ENCODE peak calls at places on chromosomes 7 and 10, in ten cellular contexts. B is ascending aorta, L is left lung, J is thoracic aorta, Z is colonic mucosa, V is Karpas-422, O is endothelial cell of umbilical vein, M is gastrocnemius medialis, X is cardiac muscle cell, W is body of pancreas. Y is an unnamed sample. For H3K4me1, the result is how much of the 10 kb centered on the place peaks cover.

GRCh38 chr7:1159933-1160664 is at the start of gene ZFAND2A:
- DNase-seq in B (peak), L (peak), J (peak), Z (peak), V (peak), O (peak), M (peak), X (peak), W (peak), Y (peak)

GRCh38 chr10:14588084-14588937 is 186.4 kb downstream of the FAM107B start:
- DNase-seq in B (peak), L (no peak), J (no peak), Z (no peak), V (no peak), O (peak), M (no peak), X (peak), W (no peak), Y (peak)

GRCh38 chr7:142583424-142583823 is 165.8 kb upstream of the PRSS1 start:
- DNase-seq in B (no peak), L (no peak), J (no peak), Z (no peak), V (no peak), O (peak), M (peak), X (peak), W (peak), Y (no peak)

GRCh38 chr10:68142761-68143160 is 33.5 kb downstream of the MYPN start:
- DNase-seq in B (no peak), L (no peak), J (no peak), Z (no peak), V (peak), O (peak), M (no peak), X (no peak), W (no peak), Y (no peak)

GRCh38 chr10:124842721-124843120 is 41.1 kb downstream of the ABRAXAS2 start:
- DNase-seq in B (no peak), L (no peak), J (no peak), Z (no peak), V (no peak), O (no peak), M (no peak), X (no peak), W (no peak), Y (no peak)

GRCh38 chr10:50627896-50628295 is 4.1 kb upstream of the SGMS1 start:
- DNase-seq in B (no peak), L (no peak), J (no peak), Z (no peak), V (no peak), O (no peak), M (no peak), X (no peak), W (no peak), Y (no peak)

GRCh38 chr10:29736325-29737208 is 101.8 kb upstream of the SVIL start:
- DNase-seq in B (no peak), L (peak), J (no peak), Z (peak), V (no peak), O (peak), M (peak), X (peak), W (peak), Y (peak)

GRCh38 chr7:49852619-49853462 is 79.4 kb downstream of the VWC2 start:
- DNase-seq in B (no peak), L (no peak), J (no peak), Z (peak), V (peak), O (no peak), M (no peak), X (peak), W (peak), Y (peak)

GRCh38 chr10:6165221-6165725 is 37.5 kb upstream of the PFKFB3 start:
- DNase-seq in B (no peak), L (no peak), J (no peak), Z (no peak), V (no peak), O (no peak), M (no peak), X (no peak), W (no peak), Y (no peak)

GRCh38 chr10:6161913-6162312 is 40.8 kb upstream of the PFKFB3 start:
- DNase-seq in B (no peak), L (no peak), J (no peak), Z (no peak), V (no peak), O (no peak), M (no peak), X (no peak), W (no peak), Y (no peak)

GRCh38 chr10:6164271-6165095 is 38.2 kb upstream of the PFKFB3 start:
- DNase-seq in B (no peak), L (no peak), J (no peak), Z (no peak), V (peak), O (peak), M (no peak), X (peak), W (no peak), Y (peak)

GRCh38 chr10:6162589-6163356 is 40.0 kb upstream of the PFKFB3 start:
- DNase-seq in B (no peak), L (no peak), J (no peak), Z (peak), V (no peak), O (no peak), M (no peak), X (peak), W (peak), Y (peak)

GRCh38 chr10:6163364-6164270 is 39.1 kb upstream of the PFKFB3 start:
- DNase-seq in B (peak), L (peak), J (no peak), Z (peak), V (peak), O (peak), M (peak), X (peak), W (peak), Y (peak)
- H3K4me1 ChIP-seq in B (under half), L (under half), J (under half), Z (under half), V (under half), O (under half), M (half or more), X (under half), W (under half), Y (under half)

GRCh38 chr10:70769121-70769520 is 16.1 kb downstream of the TBATA start:
- DNase-seq in B (no peak), L (no peak), J (no peak), Z (no peak), V (no peak), O (no peak), M (no peak), X (no peak), W (no peak), Y (no peak)
- H3K4me1 ChIP-seq in B (under half), L (under half), J (under half), Z (under half), V (under half), O (under half), M (under half), X (under half), W (under half), Y (under half)

DNA sequence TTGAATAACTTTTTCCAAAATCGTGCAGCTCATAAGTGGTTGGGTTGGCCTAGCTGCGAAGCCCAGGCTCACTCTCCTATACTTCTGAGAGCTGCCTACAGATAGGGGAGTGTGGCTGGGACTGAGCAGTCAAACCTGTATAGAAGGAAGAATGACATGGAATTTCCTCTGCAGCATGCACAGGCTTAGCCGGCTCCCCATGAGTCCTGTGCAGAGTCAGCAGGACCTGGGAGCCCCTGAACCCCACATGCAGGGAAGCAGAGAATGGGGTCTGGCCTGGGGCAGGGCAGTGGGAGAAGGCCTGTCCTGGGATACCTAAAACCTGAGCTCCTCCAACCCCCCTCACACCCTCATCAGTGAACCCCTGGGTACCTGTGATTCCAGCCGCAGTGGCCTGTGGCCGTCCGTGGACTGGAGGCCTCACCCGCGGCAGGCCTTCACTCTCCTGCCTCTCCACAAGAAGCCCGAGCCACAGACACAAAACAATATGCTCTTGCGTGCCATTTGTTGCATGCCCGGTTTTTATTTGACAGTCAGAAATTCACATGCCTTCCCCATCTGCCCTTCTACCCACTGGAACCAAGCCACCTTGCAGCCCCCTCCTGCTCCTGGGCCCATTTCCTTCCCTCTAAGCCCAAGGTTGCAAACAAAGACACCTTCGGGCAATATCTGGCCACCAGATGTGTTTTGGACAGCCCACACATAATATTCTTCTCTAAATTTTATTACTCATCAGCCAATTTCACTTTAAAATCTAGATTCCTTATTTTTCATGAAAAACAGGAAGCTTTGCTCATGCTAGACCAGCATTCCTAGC is 18.0 kb upstream of the C10orf105 start:
- DNase-seq in B (no peak), L (no peak), J (no peak), Z (peak), V (no peak), O (no peak), M (no peak), X (no peak), W (no peak), Y (no peak)
- H3K4me1 ChIP-seq in B (under half), L (under half), J (under half), Z (under half), V (under half), O (under half), M (under half), X (under half), W (under half), Y (under half)

GRCh38 chr7:117385340-117386124 is 41.8 kb downstream of the ASZ1 start:
- DNase-seq in B (no peak), L (no peak), J (no peak), Z (no peak), V (peak), O (peak), M (no peak), X (peak), W (no peak), Y (no peak)

GRCh38 chr7:117381357-117381756 is 45.9 kb downstream of the ASZ1 start:
- DNase-seq in B (no peak), L (no peak), J (no peak), Z (no peak), V (no peak), O (no peak), M (no peak), X (no peak), W (no peak), Y (no peak)

GRCh38 chr7:117384693-117385092 is 42.6 kb downstream of the ASZ1 start:
- DNase-seq in B (no peak), L (no peak), J (no peak), Z (no peak), V (no peak), O (no peak), M (no peak), X (peak), W (no peak), Y (no peak)

GRCh38 chr7:117386125-117386709 is 41.1 kb downstream of the ASZ1 start:
- DNase-seq in B (no peak), L (no peak), J (no peak), Z (no peak), V (no peak), O (no peak), M (no peak), X (peak), W (no peak), Y (no peak)

DNA sequence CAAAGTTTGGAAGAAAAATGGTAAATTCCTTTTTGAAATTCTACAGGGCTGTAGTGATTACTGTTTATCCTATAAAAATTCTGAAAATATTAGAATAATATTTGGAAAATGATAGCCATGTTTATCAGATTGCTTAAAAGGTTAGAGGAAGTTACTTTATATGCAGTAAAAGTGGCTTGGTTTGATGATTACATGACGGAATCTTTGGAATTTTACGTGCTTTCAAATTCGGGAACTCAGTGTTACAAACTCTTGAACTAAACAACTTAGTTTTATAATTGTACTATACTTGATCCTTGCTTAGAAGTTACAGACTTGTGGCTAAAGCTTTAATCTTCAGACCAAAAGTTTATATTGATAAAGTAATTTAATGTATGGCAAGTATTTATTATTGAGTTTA is 43.5 kb downstream of the ASZ1 start:
- DNase-seq in B (no peak), L (no peak), J (no peak), Z (no peak), V (no peak), O (no peak), M (no peak), X (no peak), W (no peak), Y (no peak)
- H3K4me1 ChIP-seq in B (under half), L (under half), J (under half), Z (under half), V (under half), O (under half), M (under half), X (under half), W (under half), Y (under half)

GRCh38 chr10:27743736-27744477 is 1.7 kb downstream of the MKX start:
- DNase-seq in B (no peak), L (peak), J (no peak), Z (peak), V (no peak), O (no peak), M (no peak), X (peak), W (no peak), Y (no peak)
- H3K4me1 ChIP-seq in B (under half), L (under half), J (under half), Z (under half), V (under half), O (under half), M (under half), X (under half), W (half or more), Y (under half)

GRCh38 chr10:511101-511848 is 178.2 kb downstream of the DIP2C start:
- DNase-seq in B (peak), L (peak), J (peak), Z (peak), V (peak), O (peak), M (peak), X (peak), W (peak), Y (peak)
- H3K4me1 ChIP-seq in B (under half), L (under half), J (under half), Z (under half), V (under half), O (under half), M (under half), X (under half), W (under half), Y (under half)

GRCh38 chr7:135186261-135186540 is 15.7 kb upstream of the CYREN start:
- DNase-seq in B (no peak), L (no peak), J (no peak), Z (no peak), V (no peak), O (no peak), M (no peak), X (no peak), W (no peak), Y (no peak)
- H3K4me1 ChIP-seq in B (under half), L (under half), J (under half), Z (under half), V (under half), O (under half), M (under half), X (under half), W (under half), Y (under half)

GRCh38 chr10:74922921-74923320 is 96.5 kb downstream of the KAT6B start:
- DNase-seq in B (no peak), L (no peak), J (no peak), Z (no peak), V (no peak), O (peak), M (no peak), X (no peak), W (no peak), Y (no peak)

GRCh38 chr10:74921744-74922143 is 95.3 kb downstream of the KAT6B start:
- DNase-seq in B (no peak), L (no peak), J (no peak), Z (no peak), V (no peak), O (no peak), M (no peak), X (no peak), W (no peak), Y (no peak)

GRCh38 chr10:74917481-74918077 is 91.2 kb downstream of the KAT6B start:
- DNase-seq in B (no peak), L (no peak), J (no peak), Z (no peak), V (no peak), O (no peak), M (no peak), X (peak), W (no peak), Y (no peak)

GRCh38 chr10:74916283-74916682 is 89.9 kb downstream of the KAT6B start:
- DNase-seq in B (no peak), L (no peak), J (no peak), Z (no peak), V (no peak), O (no peak), M (no peak), X (no peak), W (no peak), Y (no peak)

DNA sequence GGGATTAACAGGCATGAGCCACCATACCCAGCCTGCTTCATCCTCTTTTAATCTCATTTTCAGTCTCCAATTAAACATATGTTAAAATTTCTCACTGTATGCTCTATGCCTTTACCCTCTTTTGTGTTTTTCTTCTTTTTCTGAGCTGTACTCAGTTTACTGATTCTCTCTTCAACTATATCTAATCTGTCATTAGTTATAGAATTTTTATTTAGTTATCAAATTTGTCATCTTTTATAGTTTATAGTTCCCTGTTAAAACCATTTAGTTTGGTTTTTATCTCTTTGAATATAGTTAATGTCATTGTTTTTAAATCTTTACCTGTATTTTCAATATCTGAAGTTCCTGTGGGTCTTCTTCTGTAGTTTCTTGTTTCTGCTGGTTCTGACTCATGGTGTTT is 93.3 kb downstream of the KAT6B start:
- DNase-seq in B (no peak), L (no peak), J (no peak), Z (no peak), V (no peak), O (no peak), M (no peak), X (no peak), W (no peak), Y (no peak)
- H3K4me1 ChIP-seq in B (under half), L (under half), J (under half), Z (under half), V (under half), O (under half), M (half or more), X (under half), W (half or more), Y (under half)

GRCh38 chr7:69714886-69715571 is 116.8 kb downstream of the AUTS2 start:
- DNase-seq in B (no peak), L (no peak), J (no peak), Z (no peak), V (no peak), O (no peak), M (no peak), X (peak), W (no peak), Y (no peak)
- H3K4me1 ChIP-seq in B (under half), L (under half), J (under half), Z (under half), V (under half), O (under half), M (under half), X (under half), W (under half), Y (under half)

DNA sequence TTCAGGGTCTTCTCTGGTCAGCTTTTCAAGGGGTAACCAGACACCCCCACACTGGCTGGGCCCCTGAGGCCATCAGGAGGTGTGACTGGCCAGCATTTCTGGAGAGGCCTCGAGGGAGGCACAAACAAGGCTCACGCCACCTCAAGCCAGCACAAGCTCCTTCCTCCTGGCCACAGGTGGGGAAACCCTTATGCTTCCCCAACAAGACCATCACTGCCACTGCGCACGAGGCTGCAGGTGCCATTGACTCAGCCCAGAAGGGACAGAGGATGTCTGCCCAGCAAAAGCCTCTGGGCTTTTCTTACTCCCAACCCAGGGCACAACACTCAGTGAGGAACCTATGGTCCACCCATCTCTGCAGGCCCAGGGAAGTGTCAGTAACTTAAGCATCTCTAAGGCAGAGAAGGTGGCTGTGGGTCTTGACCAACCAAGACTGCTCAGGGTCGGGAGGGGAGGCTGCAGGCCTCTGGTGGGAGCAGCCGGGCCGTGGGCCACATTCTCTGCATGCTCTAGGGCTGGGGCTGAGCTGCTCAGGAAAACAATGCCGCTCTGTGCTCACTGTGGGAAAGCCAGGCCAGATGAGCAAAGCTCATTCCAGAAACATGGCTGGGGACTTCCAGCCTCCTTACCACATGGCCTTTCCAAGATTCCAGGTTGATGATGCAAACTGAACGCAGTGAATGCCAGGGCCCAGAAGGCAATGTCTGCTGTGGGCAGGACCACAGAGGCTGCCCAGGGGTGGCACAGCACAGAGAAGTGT is 24.2 kb upstream of the RASSF4 start:
- DNase-seq in B (no peak), L (peak), J (no peak), Z (no peak), V (no peak), O (peak), M (no peak), X (peak), W (peak), Y (no peak)
- H3K4me1 ChIP-seq in B (under half), L (under half), J (under half), Z (under half), V (under half), O (under half), M (under half), X (under half), W (under half), Y (under half)